ENCODE peak calls at places on chromosome 13, in six cellular contexts. F is IMR-90, X is neuronal stem cell, A is mesenchymal stem cell, O is H1, H is trophoblast cell. Q is an unnamed sample.

GRCh38 chr13:42333613-42334328 is 61.8 kb downstream of the AKAP11 start:
- DNase-seq in F (peak; percentile 22), X (peak; percentile 38), A (peak; percentile 70), O (peak; percentile 59), H (peak; percentile 49), Q (peak; percentile 73)

GRCh38 chr13:46778879-46779278 is 18.1 kb downstream of the ESD start:
- DNase-seq in F (peak; percentile 68), X (no peak), A (no peak), O (no peak), H (no peak), Q (no peak)

GRCh38 chr13:84985860-84986259 is 813.4 kb downstream of the SLITRK6 start:
- DNase-seq in F (no peak), X (no peak), A (no peak), O (no peak), H (no peak), Q (peak; percentile 20)

GRCh38 chr13:21234537-21234936 is 58.1 kb downstream of the MRPL57 start:
- DNase-seq in F (no peak), X (no peak), A (peak; percentile 12), O (no peak), H (peak; percentile 96), Q (no peak)

GRCh38 chr13:83919775-83920174 is 37.5 kb upstream of the SLITRK1 start:
- DNase-seq in F (no peak), X (no peak), A (no peak), O (no peak), H (no peak), Q (no peak)

GRCh38 chr13:20431080-20431479 is 94.6 kb downstream of the CRYL1 start:
- DNase-seq in F (no peak), X (no peak), A (no peak), O (no peak), H (no peak), Q (no peak)

GRCh38 chr13:34085199-34085598 is 267.2 kb downstream of the RFC3 start:
- DNase-seq in F (no peak), X (no peak), A (peak; percentile 23), O (no peak), H (no peak), Q (no peak)

GRCh38 chr13:42970824-42971669 is 21.0 kb downstream of the EPSTI1 start:
- DNase-seq in F (peak; percentile 43), X (peak; percentile 47), A (peak; percentile 51), O (peak; percentile 58), H (peak; percentile 73), Q (peak; percentile 86)

GRCh38 chr13:99231726-99232125 is 26.5 kb downstream of the GPR18 start:
- DNase-seq in F (no peak), X (no peak), A (no peak), O (no peak), H (peak; percentile 28), Q (no peak)

GRCh38 chr13:20394506-20394905 is 131.2 kb downstream of the CRYL1 start:
- DNase-seq in F (no peak), X (no peak), A (no peak), O (peak; percentile 41), H (no peak), Q (no peak)

GRCh38 chr13:22893149-22893548 is 287.6 kb upstream of the SGCG start:
- DNase-seq in F (no peak), X (no peak), A (no peak), O (no peak), H (no peak), Q (peak; percentile 16)

GRCh38 chr13:28537149-28537548 is 42.2 kb upstream of the FLT1 start:
- DNase-seq in F (no peak), X (no peak), A (no peak), O (no peak), H (peak; percentile 80), Q (no peak)

GRCh38 chr13:49308104-49308875 is 60.6 kb downstream of the CDADC1 start:
- DNase-seq in F (peak; percentile 66), X (no peak), A (no peak), O (no peak), H (peak; percentile 33), Q (no peak)

GRCh38 chr13:46469064-46469463 is 82.0 kb upstream of the RUBCNL start:
- DNase-seq in F (no peak), X (no peak), A (peak; percentile 83), O (no peak), H (no peak), Q (no peak)

DNA sequence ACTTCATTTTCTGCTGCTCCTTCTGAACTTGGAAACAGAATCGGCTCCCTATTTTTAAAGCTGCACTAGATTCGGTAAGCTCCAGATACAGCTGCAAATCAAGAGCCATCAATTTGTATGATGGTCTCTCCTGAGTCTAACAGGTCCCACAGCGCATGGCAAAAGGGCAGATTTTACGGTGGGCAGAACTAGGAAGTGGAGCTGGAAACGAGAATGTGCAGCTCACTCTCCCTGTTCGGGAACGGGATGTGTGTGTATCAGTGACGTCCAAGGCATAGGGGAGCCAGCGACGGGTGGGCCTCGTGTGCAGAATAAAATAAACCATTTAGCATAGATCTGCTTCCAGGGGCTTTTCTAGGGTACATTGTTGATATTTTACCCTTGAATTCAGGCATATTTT is 74.2 kb downstream of the COL4A1 start:
- DNase-seq in F (no peak), X (no peak), A (no peak), O (peak; percentile 32), H (peak; percentile 14), Q (no peak)
- H3K4me3 ChIP-seq in F (no peak overlapping the region), X (no peak overlapping the region), A (no peak overlapping the region), O (no peak overlapping the region), H (no peak overlapping the region), Q (no peak overlapping the region)

GRCh38 chr13:36344173-36344572 is 2.0 kb downstream of the SPART start:
- DNase-seq in F (peak; percentile 70), X (no peak), A (peak; percentile 89), O (no peak), H (peak; percentile 64), Q (peak; percentile 53)

GRCh38 chr13:36344886-36345437 is 1.2 kb downstream of the SPART start:
- DNase-seq in F (no peak), X (no peak), A (no peak), O (no peak), H (no peak), Q (no peak)

GRCh38 chr13:36345438-36346221 is 564 bp downstream of the SPART start:
- DNase-seq in F (peak; percentile 92), X (peak; percentile 58), A (peak; percentile 95), O (peak; percentile 73), H (peak; percentile 90), Q (peak; percentile 91)

GRCh38 chr13:36347826-36348225 is 1.6 kb upstream of the SPART start:
- DNase-seq in F (no peak), X (no peak), A (no peak), O (no peak), H (no peak), Q (no peak)

GRCh38 chr13:36346222-36347083 is at the start of gene SPART:
- DNase-seq in F (peak; percentile 88), X (peak; percentile 89), A (peak; percentile 92), O (peak; percentile 91), H (peak; percentile 98), Q (peak; percentile 92)
- H4K8ac ChIP-seq in F (peak within 1 kb of the TSS; percentile 98), X (no peak within 1 kb of the TSS), A (peak within 1 kb of the TSS; percentile 94), O (peak within 1 kb of the TSS; percentile 99), H (peak within 1 kb of the TSS; percentile 98), Q (peak within 1 kb of the TSS; percentile 94)

GRCh38 chr13:112724788-112725345 is 35.0 kb downstream of the ATP11A start:
- DNase-seq in F (no peak), X (no peak), A (no peak), O (no peak), H (no peak), Q (no peak)
- H3K9ac ChIP-seq in F (no peak overlapping the region), X (no peak overlapping the region), A (no peak overlapping the region), O (no peak overlapping the region), H (no peak overlapping the region), Q (no peak overlapping the region)

DNA sequence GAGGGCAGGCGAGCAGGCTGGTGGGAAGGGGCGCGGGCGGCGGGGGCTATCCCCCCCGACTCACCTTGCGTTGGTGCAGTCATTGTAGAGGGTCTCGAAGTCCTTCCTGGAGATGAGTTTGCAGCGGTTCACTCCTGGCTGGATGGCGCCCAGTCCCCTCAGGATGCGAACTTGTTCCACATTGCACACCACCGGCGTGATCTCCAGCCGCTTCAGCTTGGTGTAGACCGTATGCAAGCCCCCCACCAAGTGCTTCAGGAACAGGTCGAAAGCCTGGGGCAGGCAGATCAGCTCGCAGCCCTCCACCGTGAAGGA is 1.2 kb downstream of the DACH1 start:
- DNase-seq in F (no peak), X (no peak), A (peak; percentile 43), O (no peak), H (no peak), Q (peak; percentile 32)
- H3K4me3 ChIP-seq in F (peak overlapping the region; percentile 27), X (peak overlapping the region; percentile 100), A (peak overlapping the region; percentile 65), O (peak overlapping the region; percentile 75), H (peak overlapping the region; percentile 83), Q (peak overlapping the region; percentile 45)

DNA sequence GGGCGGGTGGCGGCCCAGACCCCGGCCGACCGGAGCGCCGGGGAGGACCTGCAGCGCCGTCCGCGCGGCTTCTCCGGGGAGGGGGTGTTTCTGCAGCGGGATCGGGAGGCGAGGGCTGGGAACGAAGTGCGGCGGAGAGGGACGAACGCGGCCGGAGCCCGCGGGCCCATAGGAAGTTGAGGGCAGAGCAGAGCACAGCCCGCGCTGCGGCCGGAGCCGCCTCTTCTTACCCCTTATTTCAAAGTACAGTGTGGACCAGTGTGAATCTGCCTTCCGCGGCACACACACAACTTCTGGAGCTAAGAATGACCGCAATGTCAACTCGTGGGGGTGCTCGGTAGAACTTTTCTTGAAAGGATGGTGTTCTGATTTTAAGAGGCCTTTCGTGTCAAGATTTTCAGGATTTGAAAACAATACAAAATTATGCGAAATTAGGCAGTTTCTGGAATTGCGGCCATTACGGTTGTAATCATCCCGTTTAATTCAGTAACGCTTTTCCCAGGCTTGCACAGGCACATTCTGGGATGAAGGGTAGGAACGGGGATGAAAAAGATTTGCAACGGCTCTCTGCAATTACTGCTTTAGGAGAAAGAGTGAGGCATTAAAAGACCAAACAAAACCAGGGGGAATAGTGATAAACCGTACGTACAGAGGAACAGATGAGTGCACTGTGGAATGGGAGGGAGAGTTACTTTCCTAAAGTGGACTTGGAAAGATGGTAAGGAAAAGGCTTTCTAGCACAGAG is 845 bp downstream of the TDRD3 start:
- DNase-seq in F (peak; percentile 67), X (peak; percentile 26), A (peak; percentile 80), O (no peak), H (peak; percentile 74), Q (peak; percentile 81)
- H4K8ac ChIP-seq in F (peak overlapping the region; percentile 76), X (no peak overlapping the region), A (peak overlapping the region; percentile 94), O (peak overlapping the region; percentile 89), H (peak overlapping the region; percentile 79), Q (no peak overlapping the region)

GRCh38 chr13:31896427-31896826 is 135.1 kb upstream of the FRY start:
- DNase-seq in F (peak; percentile 63), X (no peak), A (peak; percentile 74), O (no peak), H (no peak), Q (peak; percentile 13)
- H3K9ac ChIP-seq in F (no peak overlapping the region), X (no peak overlapping the region), A (peak overlapping the region; percentile 0), O (no peak overlapping the region), H (no peak overlapping the region), Q (no peak overlapping the region)